ENCODE peak calls at places on chromosome 21, in eight cellular contexts. F is esophagus squamous epithelium, C is body of pancreas, V is stomach, G is suprapubic skin, L is heart left ventricle, W is adrenal gland, D is testis. S is an unnamed sample.

GRCh38 chr21:38241029-38241740 is 15.6 kb upstream of the KCNJ15 start:
- DNase-seq in V (no peak), W (no peak), L (peak), C (peak), D (peak), G (peak), F (no peak), S (no peak)

GRCh38 chr21:15001773-15002647 is 62.8 kb downstream of the NRIP1 start:
- DNase-seq in D (no peak), W (no peak), F (no peak), G (no peak), L (no peak), C (no peak), V (no peak), S (no peak)

GRCh38 chr21:37863842-37864241 is 52.4 kb downstream of the KCNJ6 start:
- DNase-seq in C (peak), L (no peak), W (no peak), F (no peak), V (no peak), G (no peak), D (no peak), S (no peak)

GRCh38 chr21:21664871-21665270 is 666.7 kb downstream of the NCAM2 start:
- DNase-seq in C (no peak), D (no peak), W (no peak), V (no peak), L (no peak), F (no peak), G (no peak), S (no peak)

GRCh38 chr21:32732544-32732943 is 4.7 kb upstream of the SYNJ1 start:
- DNase-seq in G (no peak), L (no peak), F (no peak), D (no peak), V (no peak), C (no peak), W (no peak), S (no peak)

GRCh38 chr21:27885296-27885711 is 918.4 kb upstream of the ADAMTS5 start:
- DNase-seq in V (no peak), G (peak), D (no peak), C (no peak), L (no peak), F (no peak), W (no peak), S (no peak)

GRCh38 chr21:31514598-31514997 is 144.9 kb upstream of the SOD1 start:
- DNase-seq in D (peak), W (no peak), C (peak), G (no peak), F (no peak), L (no peak), V (no peak), S (no peak)

GRCh38 chr21:26135520-26135919 is 35.0 kb downstream of the APP start:
- DNase-seq in L (no peak), W (no peak), V (no peak), D (no peak), F (no peak), G (no peak), C (no peak), S (no peak)

GRCh38 chr21:41845310-41846032 is 33.7 kb downstream of the PRDM15 start:
- DNase-seq in F (no peak), G (no peak), W (no peak), C (no peak), V (no peak), D (no peak), L (no peak), S (no peak)
- H3K4me3 ChIP-seq in F (no peak), G (no peak), W (no peak), C (no peak), V (no peak), D (no peak), L (no peak), S (no peak)

GRCh38 chr21:36725793-36726386 is 27.0 kb downstream of the SIM2 start:
- DNase-seq in V (peak), C (no peak), D (no peak), G (peak), F (no peak), L (no peak), W (no peak), S (no peak)

GRCh38 chr21:36722370-36723368 is 23.8 kb downstream of the SIM2 start:
- DNase-seq in G (peak), C (no peak), D (no peak), V (peak), L (no peak), F (no peak), W (no peak), S (peak)

GRCh38 chr21:36719614-36720013 is 20.7 kb downstream of the SIM2 start:
- DNase-seq in D (no peak), G (peak), V (peak), F (no peak), W (no peak), L (no peak), C (peak), S (no peak)

GRCh38 chr21:36721817-36722216 is 22.9 kb downstream of the SIM2 start:
- DNase-seq in V (peak), F (no peak), W (no peak), D (no peak), L (no peak), C (no peak), G (no peak), S (no peak)

GRCh38 chr21:36723371-36723881 is 24.5 kb downstream of the SIM2 start:
- DNase-seq in L (no peak), V (peak), W (no peak), D (no peak), G (peak), C (no peak), F (no peak), S (peak)
- TF ChIP-seq POLR2A in L (no peak), V (no peak), W (no peak), D (no peak), G (no peak), C (no peak), F (no peak), S (no peak)

DNA sequence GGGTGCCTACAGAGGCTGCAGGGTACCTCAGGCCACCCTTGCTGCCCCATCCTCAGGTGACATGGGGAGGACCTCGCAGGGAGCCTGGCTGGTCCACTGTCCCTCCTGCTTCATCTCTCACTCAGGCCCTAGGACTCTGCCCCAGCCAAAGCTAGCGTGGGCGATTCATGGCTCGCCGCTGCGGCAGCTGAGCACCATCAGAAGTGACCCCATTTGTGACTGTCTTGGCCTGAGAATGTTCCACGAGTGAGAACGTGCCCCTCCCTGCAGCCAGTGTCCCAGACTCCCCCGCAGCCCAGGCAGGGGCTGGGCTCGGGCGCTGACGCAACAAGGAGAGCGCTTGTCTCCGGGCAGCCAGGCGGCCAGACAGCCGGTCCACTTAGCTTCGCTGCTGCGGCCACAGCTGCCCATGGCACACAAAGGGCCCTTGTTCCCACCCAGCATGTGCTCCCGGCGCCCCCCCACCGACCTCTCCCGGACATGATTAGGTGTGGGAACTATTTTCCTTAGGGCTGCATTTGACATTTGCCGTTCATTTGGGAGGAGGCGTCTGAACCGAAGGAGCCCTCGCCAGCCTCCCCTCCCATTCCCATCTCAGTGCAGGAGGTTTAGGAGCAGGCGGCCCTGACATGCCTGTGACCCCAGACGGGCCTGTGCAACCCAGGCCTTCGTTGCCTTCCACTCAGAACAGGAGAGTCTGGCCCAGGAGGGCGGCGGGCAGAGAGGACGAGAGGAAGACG is 19.3 kb upstream of the POFUT2 start:
- DNase-seq in W (peak), D (peak), C (peak), F (no peak), L (peak), V (peak), G (peak), S (peak)
- H3K4me3 ChIP-seq in W (no peak), D (no peak), C (no peak), F (no peak), L (no peak), V (no peak), G (no peak), S (no peak)

GRCh38 chr21:46065993-46066842 is 31.7 kb upstream of the COL6A2 start:
- DNase-seq in D (peak), F (no peak), L (no peak), G (peak), W (peak), V (no peak), C (no peak), S (no peak)
- TF ChIP-seq POLR2A in D (no peak), F (no peak), L (no peak), G (no peak), W (no peak), V (no peak), C (no peak), S (no peak)

GRCh38 chr21:35207322-35207721 is 158.2 kb upstream of the RUNX1 start:
- DNase-seq in C (no peak), D (no peak), W (no peak), G (peak), V (no peak), L (no peak), F (no peak), S (no peak)

GRCh38 chr21:35203093-35204021 is 154.3 kb upstream of the RUNX1 start:
- DNase-seq in V (no peak), G (no peak), C (no peak), F (no peak), D (no peak), L (no peak), W (no peak), S (no peak)

GRCh38 chr21:35204125-35204524 is 155.0 kb upstream of the RUNX1 start:
- DNase-seq in G (no peak), D (no peak), L (no peak), V (no peak), C (no peak), F (no peak), W (no peak), S (no peak)

GRCh38 chr21:35206141-35207125 is 157.3 kb upstream of the RUNX1 start:
- DNase-seq in C (no peak), F (no peak), G (no peak), W (no peak), L (peak), V (peak), D (no peak), S (no peak)

DNA sequence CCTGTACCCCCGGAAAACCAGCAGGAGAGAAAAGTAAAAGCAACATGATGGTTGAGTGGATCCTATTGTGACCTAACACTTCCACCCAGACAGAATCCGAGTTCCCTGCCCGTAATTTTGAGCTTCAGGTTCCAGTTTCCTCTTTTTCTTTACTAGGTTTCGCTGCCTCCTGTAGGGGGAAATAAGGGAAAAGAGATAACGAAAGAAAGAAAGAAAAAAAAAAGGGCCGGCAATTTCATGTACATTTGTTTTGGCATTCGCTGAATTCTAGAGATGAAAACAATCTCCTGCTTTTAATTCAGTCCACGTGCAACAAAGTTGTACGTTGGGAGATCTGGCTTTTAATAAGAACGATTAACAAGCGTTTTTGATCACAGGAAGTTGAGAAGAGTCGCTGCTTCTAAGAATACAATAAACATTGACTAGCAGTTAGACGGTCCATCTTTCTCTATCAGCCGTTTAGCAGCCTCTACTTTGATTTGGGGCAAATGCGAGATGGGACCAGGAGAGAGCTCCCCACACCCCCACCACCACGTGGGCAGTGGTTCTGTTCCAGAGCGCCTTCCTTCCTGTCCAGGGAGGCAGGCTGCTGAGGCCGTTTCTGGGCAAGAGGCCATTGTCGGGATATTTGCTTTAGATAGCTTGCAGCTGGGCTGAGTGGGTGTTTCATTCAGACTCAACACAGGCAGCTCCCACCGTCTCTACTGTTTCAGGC is 155.9 kb upstream of the RUNX1 start:
- DNase-seq in C (peak), V (peak), F (no peak), D (peak), W (peak), L (peak), G (peak), S (peak)
- H3K4me3 ChIP-seq in C (no peak), V (peak), F (peak), D (peak), W (peak), L (peak), G (peak), S (peak)

GRCh38 chr21:36156339-36156814 is 247 bp upstream of the DOP1B start:
- DNase-seq in D (peak), L (peak), G (peak), C (peak), W (peak), V (peak), F (peak), S (peak)

GRCh38 chr21:36155603-36156338 is 853 bp upstream of the DOP1B start:
- DNase-seq in G (no peak), F (peak), W (peak), C (peak), D (no peak), V (peak), L (no peak), S (peak)

GRCh38 chr21:36160850-36161178 is 4.2 kb downstream of the DOP1B start:
- DNase-seq in L (no peak), F (no peak), V (no peak), W (no peak), G (no peak), C (no peak), D (no peak), S (no peak)

GRCh38 chr21:36159356-36159921 is 2.8 kb downstream of the DOP1B start:
- DNase-seq in D (no peak), F (no peak), L (no peak), C (no peak), G (no peak), V (peak), W (no peak), S (peak)

GRCh38 chr21:36156815-36157670 is at the start of gene DOP1B:
- DNase-seq in V (no peak), F (no peak), W (no peak), C (no peak), D (peak), L (no peak), G (peak), S (peak)
- TF ChIP-seq POLR2A in V (no peak), F (no peak), W (peak), C (peak), D (peak), L (no peak), G (peak), S (peak)

GRCh38 chr21:44989538-44989888 is 49.7 kb downstream of the SLX9 start:
- DNase-seq in C (no peak), G (no peak), L (no peak), V (no peak), D (no peak), F (no peak), W (no peak), S (no peak)
- H3K4me3 ChIP-seq in C (no peak), G (no peak), L (no peak), V (no peak), D (no peak), F (no peak), W (no peak), S (no peak)

DNA sequence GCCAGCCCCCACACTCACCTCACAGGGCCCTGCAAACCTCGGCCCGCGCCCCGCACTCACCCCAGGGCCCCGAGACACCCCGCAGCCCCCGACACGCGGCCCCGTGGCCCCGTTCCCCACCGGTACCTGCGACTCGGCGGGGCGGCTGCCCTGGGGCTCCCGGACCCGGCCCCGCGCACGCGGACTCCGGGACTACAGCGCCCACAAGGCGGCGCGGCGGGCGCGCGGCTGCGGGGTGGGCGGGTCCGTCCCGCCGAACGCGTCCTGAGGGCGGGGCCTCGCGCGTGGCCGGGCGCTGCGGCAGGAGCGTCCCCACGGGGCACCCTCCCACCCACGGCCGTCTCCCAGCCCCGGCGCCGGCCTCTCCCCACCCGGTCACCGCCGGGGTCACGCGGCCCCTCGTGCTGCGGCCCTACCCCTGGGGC is at the start of gene SLC19A1:
- DNase-seq in G (peak), C (peak), L (peak), F (no peak), W (peak), D (peak), V (peak), S (peak)
- TF ChIP-seq POLR2A in G (no peak), C (no peak), L (no peak), F (no peak), W (no peak), D (no peak), V (no peak), S (no peak)

S was measured in right lobe of liver.